ENCODE peak calls at places on chromosomes 3 and 15, in five cellular contexts. R is fibroblast of lung, P is HFF-Myc, X is A549, Y is heart right ventricle. U is an unnamed sample.

GRCh38 chr3:16828815-16829214 is 55.9 kb upstream of the PLCL2 start:
- DNase-seq in X (peak), P (peak), Y (no peak), R (peak), U (no peak)

GRCh38 chr15:46312133-46312740 is 677.4 kb downstream of the SQOR start:
- DNase-seq in P (peak), Y (peak), R (peak), X (peak), U (peak)

GRCh38 chr3:13042932-13043275 is 30.3 kb downstream of the IQSEC1 start:
- DNase-seq in X (no peak), Y (no peak), R (no peak), P (no peak), U (no peak)

GRCh38 chr3:24259901-24260512 is 234.6 kb downstream of the THRB start:
- DNase-seq in P (no peak), Y (no peak), X (no peak), R (peak), U (no peak)

GRCh38 chr3:175357758-175358157 is 498.6 kb downstream of the NAALADL2 start:
- DNase-seq in X (no peak), P (no peak), R (no peak), Y (no peak), U (no peak)

GRCh38 chr15:85515212-85515611 is 134.8 kb downstream of the AKAP13 start:
- DNase-seq in P (no peak), Y (no peak), X (no peak), R (no peak), U (no peak)

GRCh38 chr3:45191924-45192417 is 34.1 kb downstream of the TMEM158 start:
- DNase-seq in Y (no peak), R (no peak), P (no peak), X (no peak), U (no peak)

GRCh38 chr15:36784098-36784670 is 204.8 kb downstream of the CDIN1 start:
- DNase-seq in Y (no peak), R (no peak), X (no peak), P (no peak), U (no peak)

GRCh38 chr15:39621210-39621609 is 40.3 kb downstream of the THBS1 start:
- DNase-seq in X (no peak), P (no peak), Y (no peak), R (no peak), U (no peak)

GRCh38 chr3:12750658-12751071 is 8.4 kb downstream of the TMEM40 start:
- DNase-seq in Y (no peak), P (peak), X (no peak), R (peak), U (peak)

GRCh38 chr3:129556358-129556695 is 13.4 kb downstream of the H1-8 start:
- DNase-seq in P (no peak), Y (no peak), R (no peak), X (no peak), U (no peak)

GRCh38 chr3:193656878-193657282 is 63.9 kb downstream of the OPA1 start:
- DNase-seq in P (no peak), R (no peak), Y (no peak), X (no peak), U (no peak)

GRCh38 chr3:76646921-76647562 is 392.9 kb upstream of the ROBO2 start:
- DNase-seq in X (no peak), R (no peak), Y (no peak), P (no peak), U (no peak)

GRCh38 chr3:149339931-149340309 is 6.5 kb upstream of the TM4SF18 start:
- DNase-seq in Y (peak), R (peak), X (peak), P (peak), U (peak)

GRCh38 chr3:79284781-79285180 is 483.0 kb downstream of the ROBO1 start:
- DNase-seq in P (no peak), Y (no peak), R (no peak), X (no peak), U (no peak)

GRCh38 chr3:112765531-112765930 is 81.1 kb downstream of the CD200R1L start:
- DNase-seq in R (no peak), X (no peak), P (no peak), Y (no peak), U (no peak)

GRCh38 chr15:83904107-83904720 is 250.3 kb downstream of the ADAMTSL3 start:
- DNase-seq in P (peak), X (no peak), R (peak), Y (no peak), U (no peak)

GRCh38 chr3:135412475-135412874 is 553.1 kb upstream of the PPP2R3A start:
- DNase-seq in Y (no peak), P (no peak), X (no peak), R (no peak), U (no peak)

DNA sequence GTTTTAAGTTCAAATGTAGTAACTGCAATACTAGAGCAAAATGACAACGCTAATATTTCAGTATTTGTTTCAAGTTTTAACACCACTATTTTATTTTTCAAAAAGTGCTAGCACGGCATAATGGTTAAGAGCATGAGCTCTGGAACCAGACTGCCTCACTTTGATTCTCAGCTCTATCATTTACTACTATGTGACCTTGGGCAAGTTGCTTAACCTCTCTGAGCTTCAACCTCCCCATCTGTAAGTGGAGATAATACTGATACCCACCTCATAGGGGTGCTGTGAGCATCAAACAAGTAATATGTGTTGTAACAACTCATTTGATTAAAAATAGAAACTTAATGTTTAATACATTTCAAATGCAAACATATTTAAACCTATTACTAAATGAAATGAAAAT is 115.4 kb upstream of the NPHP3 start:
- DNase-seq in R (no peak), Y (no peak), X (no peak), P (no peak), U (no peak)
- TF ChIP-seq CTCF in R (no peak), Y (no peak), X (no peak), P (no peak), U (no peak)

GRCh38 chr15:29262738-29263137 is 6.9 kb downstream of the NSMCE3 start:
- DNase-seq in P (no peak), R (no peak), X (no peak), Y (no peak), U (no peak)
- TF ChIP-seq CTCF in P (no peak), R (no peak), X (no peak), Y (no peak), U (no peak)

GRCh38 chr3:116394365-116394764 is 50.9 kb downstream of the LSAMP start:
- DNase-seq in R (no peak), Y (no peak), X (no peak), P (no peak), U (no peak)
- TF ChIP-seq CTCF in R (no peak), Y (no peak), X (no peak), P (no peak), U (no peak)

GRCh38 chr15:25345943-25346342 is 92.9 kb downstream of the UBE3A start:
- DNase-seq in X (no peak), P (no peak), Y (peak), R (peak), U (no peak)
- TF ChIP-seq CTCF in X (no peak), P (peak), Y (peak), R (peak), U (peak)

GRCh38 chr3:133384331-133385027 is 15.4 kb upstream of the BFSP2 start:
- DNase-seq in P (no peak), X (peak), R (peak), Y (peak), U (peak)
- TF ChIP-seq CTCF in P (peak), X (peak), R (peak), Y (peak), U (peak)

GRCh38 chr3:133937756-133938601 is 42.3 kb upstream of the RAB6B start:
- DNase-seq in Y (no peak), X (no peak), P (peak), R (peak), U (peak)
- TF ChIP-seq CTCF in Y (no peak), X (no peak), P (no peak), R (no peak), U (peak)

GRCh38 chr3:144296808-144297207 is 325.2 kb downstream of the DIPK2A start:
- DNase-seq in P (no peak), X (no peak), R (no peak), Y (no peak), U (no peak)
- TF ChIP-seq CTCF in P (no peak), X (no peak), R (no peak), Y (no peak), U (no peak)

DNA sequence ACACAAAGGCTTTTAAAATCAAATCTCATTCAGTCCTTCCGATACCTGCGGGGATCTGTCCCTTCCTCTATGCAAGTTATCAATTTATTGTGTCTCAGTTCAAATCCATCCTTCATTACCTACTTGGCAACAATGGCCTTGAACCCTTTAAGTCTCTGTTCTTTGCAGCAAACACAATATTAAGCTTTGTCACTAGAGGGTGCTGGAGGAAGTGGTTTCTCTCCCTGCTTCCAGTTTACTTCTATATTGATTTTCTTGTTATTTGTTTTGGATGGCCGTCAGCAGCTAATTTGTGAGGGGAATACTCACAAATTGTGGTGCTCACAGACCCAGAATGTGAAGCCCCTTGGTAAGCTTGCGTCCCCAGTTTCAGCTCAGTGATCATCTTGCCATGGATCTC is 278.3 kb downstream of the FGF12 start:
- DNase-seq in X (no peak), R (no peak), Y (no peak), P (no peak), U (no peak)
- TF ChIP-seq CTCF in X (no peak), R (no peak), Y (no peak), P (no peak), U (no peak)

DNA sequence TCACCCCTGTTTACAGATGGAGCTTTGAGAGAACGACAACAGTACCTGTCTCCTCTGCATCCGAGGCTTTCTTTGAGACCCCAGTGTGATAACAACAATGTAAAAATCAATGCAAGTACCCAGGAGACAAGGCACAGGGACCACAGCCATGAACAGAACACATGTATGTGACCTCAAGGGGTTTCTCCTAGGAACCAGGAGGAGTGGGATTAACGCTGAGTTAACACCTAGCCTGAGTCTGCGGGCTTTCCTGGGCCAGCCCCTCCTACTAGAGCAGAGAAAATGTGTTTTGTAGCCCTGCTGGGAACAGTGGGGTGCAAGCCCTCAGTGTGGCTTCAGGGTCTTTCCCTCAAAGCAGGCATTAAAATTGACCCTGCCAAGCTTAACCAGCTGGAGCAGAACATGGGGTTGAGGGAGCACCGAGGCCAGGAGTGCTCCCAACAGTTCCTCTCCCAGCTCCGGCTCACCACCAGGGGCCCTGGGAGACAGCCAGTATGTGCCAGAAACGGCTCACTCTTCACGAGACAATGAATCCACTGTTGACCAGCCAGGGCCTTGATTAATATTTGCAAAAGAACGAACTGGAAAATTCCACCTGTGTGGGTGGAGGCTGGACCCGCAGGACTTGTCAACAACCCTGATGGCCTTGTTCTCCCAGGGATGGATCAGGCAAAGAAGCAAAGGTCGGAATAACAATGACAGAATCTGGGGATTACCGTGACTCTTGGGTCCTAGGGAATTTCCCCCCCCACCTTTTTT is 3.6 kb downstream of the CHDH start:
- DNase-seq in X (peak), P (no peak), R (no peak), Y (no peak), U (no peak)
- TF ChIP-seq CTCF in X (no peak), P (no peak), R (peak), Y (no peak), U (no peak)

GRCh38 chr3:133833880-133834620 is 28.4 kb downstream of the SRPRB start:
- DNase-seq in R (no peak), X (no peak), P (no peak), Y (no peak), U (no peak)

GRCh38 chr3:133832802-133833144 is 27.2 kb downstream of the SRPRB start:
- DNase-seq in P (no peak), Y (no peak), R (no peak), X (no peak), U (no peak)

GRCh38 chr3:133833267-133833666 is 27.7 kb downstream of the SRPRB start:
- DNase-seq in X (no peak), R (no peak), Y (no peak), P (no peak), U (no peak)

GRCh38 chr3:133830071-133830470 is 24.5 kb downstream of the SRPRB start:
- DNase-seq in P (no peak), R (no peak), X (no peak), Y (no peak), U (no peak)

DNA sequence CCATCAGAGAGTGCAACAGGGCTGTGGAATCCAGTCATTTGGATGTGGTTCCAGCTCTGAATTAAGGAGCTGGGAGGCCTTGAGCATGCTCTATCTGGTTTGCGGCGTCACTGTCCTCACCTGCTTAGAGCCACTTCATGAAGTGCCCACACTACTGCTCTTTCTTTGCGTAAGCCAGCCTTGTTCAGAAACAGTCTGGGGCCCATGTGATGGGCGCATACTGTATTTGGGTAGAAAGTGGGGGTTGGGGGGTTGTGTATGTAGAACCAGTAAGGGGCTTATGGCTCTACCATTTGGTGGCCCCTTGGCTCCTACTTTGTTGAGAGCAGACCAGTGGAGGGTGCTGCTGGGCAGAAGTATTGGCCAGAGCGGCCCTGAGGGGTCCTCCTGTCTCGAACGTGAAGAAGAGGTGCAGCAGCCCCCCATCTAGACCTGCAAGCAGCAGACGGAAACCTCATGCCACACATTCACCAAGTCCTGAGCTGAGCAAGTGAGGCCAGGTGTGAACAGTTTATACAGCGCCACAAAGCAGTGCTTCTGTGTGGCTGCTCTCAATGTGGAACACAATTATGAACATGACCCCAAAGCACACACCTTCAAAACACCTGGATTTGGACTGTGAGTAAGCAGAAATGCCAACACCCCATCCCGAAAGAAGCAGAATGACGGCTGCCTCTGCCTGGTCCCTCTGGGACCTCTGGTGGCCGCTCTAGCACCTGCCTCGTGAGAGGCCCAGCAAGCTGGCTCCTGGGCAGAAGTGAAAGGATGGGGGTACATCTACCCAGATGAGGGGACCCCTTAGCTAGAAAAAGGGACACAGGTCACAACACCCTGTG is 26.6 kb downstream of the SRPRB start:
- DNase-seq in X (no peak), R (no peak), P (no peak), Y (no peak), U (no peak)
- TF ChIP-seq CTCF in X (peak), R (no peak), P (no peak), Y (no peak), U (no peak)